ENCODE peak calls at places on chromosomes 7 and 10, in seven cellular contexts. D is RCC 7860; O is stimulated activated CD8-positive, alpha-beta memory T cell treated with anti-CD3 and anti-CD28 coated beads, Interleukin-15, amount 100 ng/mL, for 4 hours; I is fibroblast of mammary gland; W is T-cell; A is C1 segment of cervical spinal cord; E is tibial artery. B is an unnamed sample.

GRCh38 chr7:27110163-27110976 is 7.9 kb upstream of the HOXA2 start:
- DNase-seq in D (peak), O (no peak), I (peak), W (no peak), A (no peak), E (peak), B (peak)

GRCh38 chr10:82319558-82319957 is 444.6 kb downstream of the NRG3 start:
- DNase-seq in D (no peak), O (no peak), I (no peak), W (no peak), A (no peak), E (no peak), B (no peak)

GRCh38 chr7:124031919-124032318 is 948 bp downstream of the TMEM229A start:
- DNase-seq in D (no peak), O (no peak), I (no peak), W (no peak), A (peak), E (no peak), B (no peak)

GRCh38 chr7:142811154-142811737 is 40.5 kb downstream of the PRSS2 start:
- DNase-seq in D (peak), O (no peak), I (peak), W (no peak), A (no peak), E (no peak), B (peak)

GRCh38 chr10:66629976-66630375 is 295.9 kb upstream of the LRRTM3 start:
- DNase-seq in D (no peak), O (no peak), I (no peak), W (no peak), A (no peak), E (no peak), B (no peak)

GRCh38 chr7:141415999-141416398 is 135.2 kb upstream of the AGK start:
- DNase-seq in D (no peak), O (no peak), I (no peak), W (no peak), A (no peak), E (no peak), B (no peak)

GRCh38 chr7:151876899-151877777 is at the start of gene PRKAG2:
- DNase-seq in D (no peak), O (peak), I (peak), W (peak), A (peak), E (peak), B (peak)

GRCh38 chr10:86376403-86376802 is 9.8 kb upstream of the GRID1 start:
- DNase-seq in D (no peak), O (no peak), I (no peak), W (no peak), A (no peak), E (no peak), B (no peak)

GRCh38 chr10:71729023-71729649 is 9.6 kb upstream of the C10orf105 start:
- DNase-seq in D (no peak), O (no peak), I (no peak), W (no peak), A (no peak), E (no peak), B (peak)

GRCh38 chr7:9890092-9890491 is 1083.6 kb upstream of the PHF14 start:
- DNase-seq in D (no peak), O (no peak), I (no peak), W (no peak), A (no peak), E (no peak), B (no peak)

B was measured in Caki2.